ENCODE peak calls at places on chromosomes 1 and 21, in five cellular contexts. U, O, P, H and M are unnamed samples. For H3K27me3 and H3K4me1, the result is how much of the 10 kb centered on the place peaks cover.

GRCh38 chr1:25019351-25020172 is 89.5 kb upstream of the RUNX3 start:
- DNase-seq in O (no peak), H (peak), P (no peak), U (no peak), M (no peak)

GRCh38 chr1:216723274-216723780 is at the start of gene ESRRG:
- DNase-seq in O (no peak), P (peak), U (no peak), H (peak), M (peak)

GRCh38 chr21:38954450-38955059 is 148.8 kb downstream of the ETS2 start:
- DNase-seq in H (no peak), U (no peak), O (no peak), P (no peak), M (no peak)

GRCh38 chr1:109483658-109484518 is at the start of gene ATXN7L2:
- DNase-seq in P (peak), H (peak), U (peak), O (peak), M (peak)

GRCh38 chr1:61005572-61006386 is 76.6 kb upstream of the NFIA start:
- DNase-seq in O (no peak), U (no peak), P (no peak), H (peak), M (peak)

GRCh38 chr1:6464514-6464836 is 1.5 kb downstream of the TNFRSF25 start:
- DNase-seq in O (no peak), U (no peak), P (no peak), H (peak), M (peak)

GRCh38 chr1:37094302-37094701 is 60.0 kb upstream of the GRIK3 start:
- DNase-seq in H (no peak), P (no peak), U (no peak), O (no peak), M (no peak)

GRCh38 chr1:155080250-155081228 is 1.9 kb downstream of the EFNA3 start:
- DNase-seq in O (no peak), H (peak), P (no peak), U (no peak), M (no peak)

GRCh38 chr1:29365906-29366670 is 129.8 kb downstream of the PTPRU start:
- DNase-seq in H (peak), U (no peak), O (no peak), P (no peak), M (no peak)

GRCh38 chr1:31479801-31480200 is 66.8 kb downstream of the SERINC2 start:
- DNase-seq in H (no peak), P (no peak), O (no peak), U (no peak), M (no peak)

GRCh38 chr1:156841289-156841855 is 17.5 kb downstream of the INSRR start:
- DNase-seq in H (peak), P (no peak), U (no peak), O (no peak), M (no peak)

GRCh38 chr1:163163861-163164582 is 38.7 kb downstream of the RGS5 start:
- DNase-seq in O (no peak), U (no peak), P (peak), H (no peak), M (no peak)

GRCh38 chr1:79386730-79387129 is 380.2 kb upstream of the ADGRL4 start:
- DNase-seq in P (no peak), H (no peak), U (no peak), O (no peak), M (no peak)

GRCh38 chr1:79391896-79392295 is 385.4 kb upstream of the ADGRL4 start:
- DNase-seq in O (no peak), U (no peak), H (no peak), P (no peak), M (no peak)

GRCh38 chr1:79388694-79389361 is 382.3 kb upstream of the ADGRL4 start:
- DNase-seq in U (no peak), P (no peak), O (no peak), H (no peak), M (no peak)
- H3K27ac ChIP-seq in U (no peak), P (no peak), O (no peak), H (no peak), M (no peak)

GRCh38 chr1:201061886-201062285 is 38.4 kb upstream of the KIF21B start:
- DNase-seq in O (no peak), U (no peak), H (no peak), P (no peak), M (no peak)
- H3K27me3 ChIP-seq in O (under half), U (under half), H (under half), P (under half), M (under half)

GRCh38 chr1:9901148-9902059 is 8.7 kb downstream of the CTNNBIP1 start:
- DNase-seq in P (peak), H (no peak), U (no peak), O (no peak), M (peak)
- H3K4me1 ChIP-seq in P (under half), H (under half), U (half or more), O (under half), M (under half)

GRCh38 chr1:41153750-41154274 is 88.3 kb downstream of the SCMH1 start:
- DNase-seq in P (no peak), H (no peak), O (no peak), U (no peak), M (no peak)

GRCh38 chr1:41152622-41153044 is 89.5 kb downstream of the SCMH1 start:
- DNase-seq in O (peak), H (no peak), U (no peak), P (no peak), M (no peak)

GRCh38 chr1:41155105-41155504 is 87.0 kb downstream of the SCMH1 start:
- DNase-seq in H (no peak), O (no peak), P (no peak), U (no peak), M (no peak)

GRCh38 chr1:41149570-41149969 is 92.5 kb downstream of the SCMH1 start:
- DNase-seq in U (no peak), O (no peak), H (no peak), P (no peak), M (no peak)

GRCh38 chr1:41151846-41152245 is 90.3 kb downstream of the SCMH1 start:
- DNase-seq in O (no peak), P (no peak), H (peak), U (no peak), M (no peak)
- H3K27ac ChIP-seq in O (peak), P (no peak), H (no peak), U (no peak), M (no peak)